ENCODE peak calls at places on chromosomes 7 and 10, in four cellular contexts. One of them, this sample, is unnamed.

GRCh38 chr7:24401628-24402593 is 117.9 kb downstream of the NPY start:
- DNase-seq in IMR-90: peak
- DNase-seq in mesendoderm: peak
- DNase-seq in H1: no peak
- DNase-seq in this sample: no peak

GRCh38 chr7:142876991-142877910 is 8.3 kb downstream of the TRPV6 start:
- DNase-seq in mesendoderm: no peak
- DNase-seq in IMR-90: no peak
- DNase-seq in H1: no peak
- DNase-seq in this sample: no peak

GRCh38 chr7:14606101-14606500 is 296.4 kb downstream of the DGKB start:
- DNase-seq in H1: no peak
- DNase-seq in IMR-90: peak
- DNase-seq in mesendoderm: peak
- DNase-seq in this sample: no peak

GRCh38 chr10:66586073-66586472 is 339.8 kb upstream of the LRRTM3 start:
- DNase-seq in mesendoderm: peak
- DNase-seq in H1: peak
- DNase-seq in IMR-90: peak
- DNase-seq in this sample: peak

GRCh38 chr7:105853931-105854419 is 22.4 kb downstream of the ATXN7L1 start:
- DNase-seq in H1: no peak
- DNase-seq in mesendoderm: no peak
- DNase-seq in IMR-90: peak
- DNase-seq in this sample: no peak

GRCh38 chr10:87651801-87652200 is 7.9 kb upstream of the PAPSS2 start:
- DNase-seq in IMR-90: no peak
- DNase-seq in H1: no peak
- DNase-seq in mesendoderm: peak
- DNase-seq in this sample: peak

GRCh38 chr10:114100848-114101741 is 57.4 kb downstream of the ADRB1 start:
- DNase-seq in IMR-90: peak
- DNase-seq in mesendoderm: peak
- DNase-seq in H1: peak
- DNase-seq in this sample: no peak

GRCh38 chr10:103238506-103239252 is 7.0 kb upstream of the RPEL1 start:
- DNase-seq in IMR-90: peak
- DNase-seq in H1: no peak
- DNase-seq in mesendoderm: peak
- DNase-seq in this sample: peak

GRCh38 chr10:86319626-86320025 is 47.0 kb downstream of the GRID1 start:
- DNase-seq in IMR-90: no peak
- DNase-seq in mesendoderm: no peak
- DNase-seq in H1: no peak
- DNase-seq in this sample: peak

GRCh38 chr10:7826971-7827370 is 8.7 kb downstream of the TAF3 start:
- DNase-seq in mesendoderm: peak
- DNase-seq in H1: no peak
- DNase-seq in IMR-90: peak
- DNase-seq in this sample: peak

GRCh38 chr10:1526427-1527055 is 210.8 kb downstream of the ADARB2 start:
- DNase-seq in mesendoderm: peak
- DNase-seq in IMR-90: no peak
- DNase-seq in H1: no peak
- DNase-seq in this sample: no peak

GRCh38 chr10:49597426-49598163 is 12.5 kb upstream of the SLC18A3 start:
- DNase-seq in mesendoderm: no peak
- DNase-seq in H1: no peak
- DNase-seq in IMR-90: no peak
- DNase-seq in this sample: no peak

GRCh38 chr7:100211342-100211780 is 8.4 kb upstream of the PVRIG start:
- DNase-seq in IMR-90: no peak
- DNase-seq in H1: no peak
- DNase-seq in mesendoderm: no peak
- DNase-seq in this sample: no peak

GRCh38 chr10:107516349-107516748 is 351.8 kb upstream of the SORCS1 start:
- DNase-seq in mesendoderm: no peak
- DNase-seq in H1: no peak
- DNase-seq in IMR-90: no peak
- DNase-seq in this sample: no peak

GRCh38 chr7:90216080-90216674 is 4.6 kb downstream of the STEAP2 start:
- DNase-seq in H1: no peak
- DNase-seq in mesendoderm: peak
- DNase-seq in IMR-90: no peak
- DNase-seq in this sample: no peak

GRCh38 chr7:107318523-107319160 is 149.8 kb downstream of the HBP1 start:
- DNase-seq in mesendoderm: no peak
- DNase-seq in IMR-90: peak
- DNase-seq in H1: no peak
- DNase-seq in this sample: no peak

GRCh38 chr10:126458453-126458852 is 70.2 kb upstream of the ADAM12 start:
- DNase-seq in H1: peak
- DNase-seq in mesendoderm: peak
- DNase-seq in IMR-90: peak
- DNase-seq in this sample: no peak

GRCh38 chr7:39749177-39749576 is 125.8 kb downstream of the RALA start:
- DNase-seq in mesendoderm: no peak
- DNase-seq in IMR-90: peak
- DNase-seq in H1: no peak
- DNase-seq in this sample: no peak

GRCh38 chr7:84264341-84264740 is 69.8 kb upstream of the SEMA3A start:
- DNase-seq in H1: no peak
- DNase-seq in mesendoderm: no peak
- DNase-seq in IMR-90: no peak
- DNase-seq in this sample: no peak

GRCh38 chr7:134619627-134620331 is 26.9 kb upstream of the BPGM start:
- DNase-seq in H1: no peak
- DNase-seq in IMR-90: peak
- DNase-seq in mesendoderm: no peak
- DNase-seq in this sample: no peak

GRCh38 chr10:70074147-70074546 is 21.5 kb downstream of the MACROH2A2 start:
- DNase-seq in IMR-90: peak
- DNase-seq in mesendoderm: no peak
- DNase-seq in H1: no peak
- DNase-seq in this sample: no peak

GRCh38 chr7:35398518-35398917 is 144.6 kb upstream of the TBX20 start:
- DNase-seq in mesendoderm: no peak
- DNase-seq in H1: no peak
- DNase-seq in IMR-90: no peak
- DNase-seq in this sample: no peak

GRCh38 chr7:40221836-40222235 is 87.0 kb downstream of the SUGCT start:
- DNase-seq in mesendoderm: no peak
- DNase-seq in H1: no peak
- DNase-seq in IMR-90: peak
- DNase-seq in this sample: no peak

GRCh38 chr7:137025469-137026175 is 157.2 kb downstream of the CHRM2 start:
- DNase-seq in mesendoderm: peak
- DNase-seq in IMR-90: peak
- DNase-seq in H1: no peak
- DNase-seq in this sample: no peak

GRCh38 chr7:47170516-47170915 is 411.4 kb downstream of the TNS3 start:
- DNase-seq in IMR-90: peak
- DNase-seq in mesendoderm: peak
- DNase-seq in H1: no peak
- DNase-seq in this sample: no peak

GRCh38 chr7:151454306-151454705 is 14.4 kb upstream of the CRYGN start:
- DNase-seq in H1: no peak
- DNase-seq in mesendoderm: no peak
- DNase-seq in IMR-90: no peak
- DNase-seq in this sample: no peak

GRCh38 chr7:30910369-30911073 is 1.1 kb upstream of the AQP1 start:
- DNase-seq in H1: no peak
- DNase-seq in mesendoderm: no peak
- DNase-seq in IMR-90: no peak
- DNase-seq in this sample: no peak

GRCh38 chr7:36758879-36759278 is 34.6 kb upstream of the AOAH start:
- DNase-seq in H1: no peak
- DNase-seq in mesendoderm: no peak
- DNase-seq in IMR-90: no peak
- DNase-seq in this sample: no peak
- H4K5ac ChIP-seq in H1: no peak
- H4K5ac ChIP-seq in mesendoderm: no peak
- H4K5ac ChIP-seq in IMR-90: no peak
- H4K5ac ChIP-seq in this sample: no peak

GRCh38 chr10:79137826-79138225 is 69.1 kb downstream of the ZMIZ1 start:
- DNase-seq in mesendoderm: no peak
- DNase-seq in IMR-90: peak
- DNase-seq in H1: no peak
- DNase-seq in this sample: no peak

GRCh38 chr10:79140083-79140793 is 71.5 kb downstream of the ZMIZ1 start:
- DNase-seq in IMR-90: no peak
- DNase-seq in H1: no peak
- DNase-seq in mesendoderm: no peak
- DNase-seq in this sample: no peak

GRCh38 chr10:79138449-79139123 is 69.8 kb downstream of the ZMIZ1 start:
- DNase-seq in H1: no peak
- DNase-seq in IMR-90: no peak
- DNase-seq in mesendoderm: no peak
- DNase-seq in this sample: no peak

GRCh38 chr10:79140906-79141305 is 72.1 kb downstream of the ZMIZ1 start:
- DNase-seq in IMR-90: peak
- DNase-seq in H1: no peak
- DNase-seq in mesendoderm: no peak
- DNase-seq in this sample: no peak

GRCh38 chr10:79139124-79139835 is 70.5 kb downstream of the ZMIZ1 start:
- DNase-seq in mesendoderm: no peak
- DNase-seq in IMR-90: peak
- DNase-seq in H1: no peak
- DNase-seq in this sample: no peak
- H4K5ac ChIP-seq in mesendoderm: no peak
- H4K5ac ChIP-seq in IMR-90: peak
- H4K5ac ChIP-seq in H1: no peak
- H4K5ac ChIP-seq in this sample: no peak

GRCh38 chr10:61994404-61995031 is 93.0 kb downstream of the ARID5B start:
- DNase-seq in mesendoderm: no peak
- DNase-seq in IMR-90: no peak
- DNase-seq in H1: no peak
- DNase-seq in this sample: no peak
- H4K5ac ChIP-seq in mesendoderm: no peak
- H4K5ac ChIP-seq in IMR-90: no peak
- H4K5ac ChIP-seq in H1: no peak
- H4K5ac ChIP-seq in this sample: no peak

DNA sequence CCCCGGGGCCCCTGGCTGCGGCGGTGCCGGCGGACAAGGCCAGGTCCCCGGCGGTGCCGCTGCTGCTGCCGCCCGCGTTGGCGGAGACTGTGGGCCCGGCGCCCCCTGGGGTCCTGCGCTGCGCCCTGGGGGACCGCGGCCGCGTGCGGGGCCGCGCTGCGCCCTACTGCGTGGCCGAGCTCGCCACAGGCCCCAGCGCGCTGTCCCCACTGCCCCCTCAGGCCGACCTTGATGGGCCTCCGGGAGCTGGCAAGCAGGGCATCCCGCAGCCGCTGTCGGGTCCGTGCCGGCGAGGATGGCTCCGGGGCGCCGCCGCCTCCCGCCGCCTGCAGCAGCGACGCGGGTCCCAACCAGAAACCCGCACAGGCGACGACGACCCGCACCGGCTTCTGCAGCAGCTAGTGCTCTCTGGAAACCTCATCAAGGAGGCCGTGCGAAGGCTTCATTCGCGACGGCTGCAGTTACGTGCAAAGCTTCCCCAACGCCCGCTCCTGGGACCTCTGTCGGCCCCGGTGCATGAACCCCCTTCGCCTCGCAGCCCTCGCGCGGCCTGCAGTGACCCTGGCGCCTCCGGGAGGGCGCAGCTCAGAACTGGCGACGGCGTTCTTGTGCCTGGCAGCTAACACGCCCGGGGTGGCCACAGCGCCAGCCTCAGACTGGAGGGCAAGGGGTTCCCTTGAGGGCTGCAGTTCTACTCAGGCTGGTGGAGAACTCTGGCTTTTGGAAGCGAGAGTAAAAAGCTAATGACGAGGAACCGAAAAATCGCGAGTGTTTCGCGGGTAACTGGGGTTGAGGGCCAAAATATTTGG is 804 bp downstream of the FRAT1 start:
- DNase-seq in H1: peak
- DNase-seq in IMR-90: no peak
- DNase-seq in mesendoderm: peak
- DNase-seq in this sample: peak
- H4K5ac ChIP-seq in H1: no peak
- H4K5ac ChIP-seq in IMR-90: no peak
- H4K5ac ChIP-seq in mesendoderm: no peak
- H4K5ac ChIP-seq in this sample: no peak

GRCh38 chr10:29169021-29169420 is 119.8 kb upstream of the LYZL1 start:
- DNase-seq in mesendoderm: no peak
- DNase-seq in H1: no peak
- DNase-seq in IMR-90: no peak
- DNase-seq in this sample: no peak
- H4K5ac ChIP-seq in mesendoderm: no peak
- H4K5ac ChIP-seq in H1: no peak
- H4K5ac ChIP-seq in IMR-90: no peak
- H4K5ac ChIP-seq in this sample: no peak

DNA sequence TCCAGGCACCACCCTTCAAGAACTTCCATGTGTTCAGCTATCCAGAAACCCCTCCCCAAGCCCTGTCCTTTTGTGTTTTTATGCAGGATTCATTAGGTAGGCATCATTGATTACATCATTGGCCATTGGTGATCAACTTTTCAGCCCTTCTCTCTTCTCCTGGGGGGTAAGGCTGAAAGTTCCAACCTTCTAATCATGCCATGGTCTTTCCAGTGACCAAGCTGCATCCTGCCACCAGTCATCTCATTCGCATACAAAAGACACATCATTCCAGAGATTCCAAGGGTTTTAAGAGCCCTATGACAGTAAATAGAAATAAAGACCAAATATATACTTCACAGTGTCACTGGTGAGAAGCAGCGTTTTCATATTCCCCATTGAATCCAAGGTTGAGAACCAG is 48.2 kb downstream of the DNAJC12 start:
- DNase-seq in H1: no peak
- DNase-seq in IMR-90: no peak
- DNase-seq in mesendoderm: peak
- DNase-seq in this sample: no peak
- H4K5ac ChIP-seq in H1: no peak
- H4K5ac ChIP-seq in IMR-90: no peak
- H4K5ac ChIP-seq in mesendoderm: no peak
- H4K5ac ChIP-seq in this sample: no peak

GRCh38 chr7:41796331-41796730 is 93.4 kb upstream of the INHBA start:
- DNase-seq in IMR-90: peak
- DNase-seq in mesendoderm: no peak
- DNase-seq in H1: no peak
- DNase-seq in this sample: no peak
- H4K5ac ChIP-seq in IMR-90: no peak
- H4K5ac ChIP-seq in mesendoderm: no peak
- H4K5ac ChIP-seq in H1: no peak
- H4K5ac ChIP-seq in this sample: no peak

DNA sequence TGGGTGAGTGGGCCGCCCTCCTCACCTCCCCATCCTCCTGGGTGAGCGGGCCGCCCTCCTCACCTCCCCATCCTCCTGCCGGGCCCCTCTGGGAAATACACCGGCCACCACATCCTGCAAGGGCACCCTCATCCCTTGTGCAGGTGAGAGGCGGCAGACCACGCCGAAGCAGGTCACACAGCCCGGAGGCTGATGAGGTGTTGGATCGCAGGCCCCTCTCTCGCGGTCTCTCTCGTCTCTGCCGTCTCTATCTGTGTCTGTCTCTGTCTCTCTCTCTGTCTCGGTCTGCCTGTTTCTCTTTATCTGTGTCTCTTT is 30.8 kb upstream of the FOXL3 start:
- DNase-seq in mesendoderm: no peak
- DNase-seq in IMR-90: no peak
- DNase-seq in H1: no peak
- DNase-seq in this sample: no peak
- H4K5ac ChIP-seq in mesendoderm: no peak
- H4K5ac ChIP-seq in IMR-90: no peak
- H4K5ac ChIP-seq in H1: no peak
- H4K5ac ChIP-seq in this sample: no peak

GRCh38 chr7:71184136-71184535 is 52.2 kb downstream of the GALNT17 start:
- DNase-seq in H1: no peak
- DNase-seq in IMR-90: no peak
- DNase-seq in mesendoderm: no peak
- DNase-seq in this sample: no peak
- H4K5ac ChIP-seq in H1: no peak
- H4K5ac ChIP-seq in IMR-90: no peak
- H4K5ac ChIP-seq in mesendoderm: no peak
- H4K5ac ChIP-seq in this sample: no peak

This sample was measured in H9.